ENCODE peak calls at places on chromosomes 13 and 19, in six cellular contexts. Q is heart left ventricle, M is NCI-H2107, U is aorta, T is GM12865, O is NCI-H510A treated with DMSO at 0.1 percent for 48 hours. W is an unnamed sample.

GRCh38 chr19:16463991-16464575 is 7.7 kb downstream of the EPS15L1 start:
- DNase-seq in M (no peak), O (no peak), U (no peak), T (no peak), Q (no peak), W (no peak)

GRCh38 chr19:1487576-1488281 is 2.4 kb downstream of the PCSK4 start:
- DNase-seq in O (no peak), M (no peak), T (no peak), Q (peak), U (no peak), W (no peak)

GRCh38 chr13:34467450-34468083 is 474.5 kb upstream of the NBEA start:
- DNase-seq in Q (no peak), M (no peak), O (no peak), T (no peak), U (no peak), W (no peak)

GRCh38 chr13:111110054-111110453 is 5.1 kb upstream of the ARHGEF7 start:
- DNase-seq in U (no peak), T (no peak), M (no peak), O (no peak), Q (no peak), W (no peak)

GRCh38 chr19:38020331-38020730 is 113.3 kb downstream of the SIPA1L3 start:
- DNase-seq in M (no peak), Q (no peak), O (no peak), T (no peak), U (no peak), W (peak)

GRCh38 chr13:45341799-45342584 is 1.0 kb upstream of the TPT1 start:
- DNase-seq in T (no peak), Q (no peak), M (no peak), O (no peak), U (peak), W (no peak)

GRCh38 chr13:33366469-33367062 is 81.0 kb upstream of the STARD13 start:
- DNase-seq in M (no peak), T (no peak), Q (no peak), U (no peak), O (no peak), W (no peak)

GRCh38 chr13:32164622-32165268 is 133.2 kb downstream of the FRY start:
- DNase-seq in O (peak), M (peak), Q (no peak), T (peak), U (no peak), W (peak)

GRCh38 chr13:50995870-50996269 is 86.3 kb downstream of the RNASEH2B start:
- DNase-seq in U (no peak), T (no peak), O (no peak), Q (no peak), M (no peak), W (no peak)

GRCh38 chr13:112453874-112454647 is 77.9 kb downstream of the SPACA7 start:
- DNase-seq in T (no peak), M (no peak), Q (no peak), U (no peak), O (no peak), W (peak)

GRCh38 chr13:100176781-100177389 is 88.0 kb downstream of the PCCA start:
- DNase-seq in M (no peak), U (no peak), O (no peak), Q (no peak), T (no peak), W (no peak)

GRCh38 chr19:12769689-12770088 is 5.7 kb downstream of the HOOK2 start:
- DNase-seq in M (no peak), U (no peak), Q (no peak), O (no peak), T (peak), W (peak)

GRCh38 chr13:95643009-95643408 is 1.5 kb downstream of the DZIP1 start:
- DNase-seq in U (no peak), O (no peak), M (no peak), Q (no peak), T (no peak), W (peak)

GRCh38 chr19:21023901-21024300 is 3.4 kb downstream of the ZNF430 start:
- DNase-seq in O (no peak), T (no peak), U (no peak), Q (no peak), M (no peak), W (no peak)